ENCODE peak calls at places on chromosomes 5 and 9, in nine cellular contexts. One of them, this sample, is unnamed.
A peak's percentile ranks its signal among the peaks of the same experiment; 100 is the strongest.

GRCh38 chr9:78707080-78707479 is 410.2 kb downstream of the PSAT1 start:
- DNase-seq in astrocyte: no peak
- DNase-seq in GOT3: no peak
- DNase-seq in nephron progenitor cell: no peak
- DNase-seq in pancreas: no peak
- DNase-seq in head of caudate nucleus: no peak
- DNase-seq in T-helper 17 cell: no peak
- DNase-seq in neural crest cell: no peak
- DNase-seq in HTR-8/SVneo: no peak
- DNase-seq in this sample: no peak

GRCh38 chr9:81122749-81123148 is 566.6 kb downstream of the TLE1 start:
- DNase-seq in T-helper 17 cell: no peak
- DNase-seq in pancreas: no peak
- DNase-seq in neural crest cell: no peak
- DNase-seq in nephron progenitor cell: no peak
- DNase-seq in GOT3: no peak
- DNase-seq in HTR-8/SVneo: no peak
- DNase-seq in head of caudate nucleus: no peak
- DNase-seq in astrocyte: no peak
- DNase-seq in this sample: no peak

GRCh38 chr9:18610956-18611355 is 137.0 kb downstream of the ADAMTSL1 start:
- DNase-seq in pancreas: no peak
- DNase-seq in head of caudate nucleus: peak; percentile 30
- DNase-seq in nephron progenitor cell: no peak
- DNase-seq in astrocyte: no peak
- DNase-seq in T-helper 17 cell: no peak
- DNase-seq in HTR-8/SVneo: no peak
- DNase-seq in neural crest cell: no peak
- DNase-seq in GOT3: no peak
- DNase-seq in this sample: no peak

GRCh38 chr5:135398160-135398854 is 724 bp downstream of the MACROH2A1 start:
- DNase-seq in head of caudate nucleus: no peak
- DNase-seq in T-helper 17 cell: no peak
- DNase-seq in HTR-8/SVneo: no peak
- DNase-seq in nephron progenitor cell: peak; percentile 54
- DNase-seq in astrocyte: no peak
- DNase-seq in neural crest cell: peak; percentile 33
- DNase-seq in GOT3: no peak
- DNase-seq in pancreas: peak; percentile 45
- DNase-seq in this sample: peak; percentile 28

GRCh38 chr5:34626036-34626435 is 30.1 kb upstream of the RAI14 start:
- DNase-seq in head of caudate nucleus: no peak
- DNase-seq in HTR-8/SVneo: peak; percentile 65
- DNase-seq in T-helper 17 cell: no peak
- DNase-seq in GOT3: no peak
- DNase-seq in nephron progenitor cell: no peak
- DNase-seq in neural crest cell: no peak
- DNase-seq in astrocyte: peak; percentile 86
- DNase-seq in pancreas: no peak
- DNase-seq in this sample: no peak

GRCh38 chr9:89608646-89609335 is 4.0 kb downstream of the GADD45G start:
- DNase-seq in GOT3: no peak
- DNase-seq in T-helper 17 cell: no peak
- DNase-seq in nephron progenitor cell: no peak
- DNase-seq in head of caudate nucleus: no peak
- DNase-seq in neural crest cell: no peak
- DNase-seq in astrocyte: no peak
- DNase-seq in HTR-8/SVneo: no peak
- DNase-seq in pancreas: no peak
- DNase-seq in this sample: no peak

GRCh38 chr5:173671121-173671949 is 54.9 kb upstream of the BOD1 start:
- DNase-seq in neural crest cell: no peak
- DNase-seq in HTR-8/SVneo: no peak
- DNase-seq in head of caudate nucleus: peak; percentile 89
- DNase-seq in astrocyte: peak; percentile 22
- DNase-seq in T-helper 17 cell: no peak
- DNase-seq in pancreas: peak; percentile 65
- DNase-seq in GOT3: no peak
- DNase-seq in nephron progenitor cell: no peak
- DNase-seq in this sample: no peak

GRCh38 chr5:60487885-60488425 is 212.0 kb downstream of the DEPDC1B start:
- DNase-seq in neural crest cell: no peak
- DNase-seq in pancreas: no peak
- DNase-seq in HTR-8/SVneo: no peak
- DNase-seq in head of caudate nucleus: no peak
- DNase-seq in GOT3: no peak
- DNase-seq in nephron progenitor cell: no peak
- DNase-seq in T-helper 17 cell: no peak
- DNase-seq in astrocyte: no peak
- DNase-seq in this sample: no peak

GRCh38 chr5:74934949-74935751 is 69.0 kb upstream of the FAM169A start:
- DNase-seq in T-helper 17 cell: no peak
- DNase-seq in nephron progenitor cell: no peak
- DNase-seq in GOT3: no peak
- DNase-seq in HTR-8/SVneo: no peak
- DNase-seq in astrocyte: peak; percentile 39
- DNase-seq in pancreas: no peak
- DNase-seq in neural crest cell: no peak
- DNase-seq in head of caudate nucleus: no peak
- DNase-seq in this sample: no peak

GRCh38 chr5:178551059-178551458 is 39.1 kb downstream of the COL23A1 start:
- DNase-seq in neural crest cell: no peak
- DNase-seq in GOT3: no peak
- DNase-seq in HTR-8/SVneo: peak; percentile 49
- DNase-seq in astrocyte: peak; percentile 2
- DNase-seq in nephron progenitor cell: no peak
- DNase-seq in pancreas: no peak
- DNase-seq in head of caudate nucleus: no peak
- DNase-seq in T-helper 17 cell: no peak
- DNase-seq in this sample: no peak

GRCh38 chr5:93736284-93736683 is 5.1 kb downstream of the POU5F2 start:
- DNase-seq in neural crest cell: no peak
- DNase-seq in astrocyte: peak; percentile 9
- DNase-seq in T-helper 17 cell: no peak
- DNase-seq in pancreas: no peak
- DNase-seq in nephron progenitor cell: no peak
- DNase-seq in head of caudate nucleus: no peak
- DNase-seq in GOT3: no peak
- DNase-seq in HTR-8/SVneo: no peak
- DNase-seq in this sample: no peak

GRCh38 chr9:136010176-136010575 is 49.0 kb upstream of the UBAC1 start:
- DNase-seq in astrocyte: no peak
- DNase-seq in nephron progenitor cell: peak; percentile 7
- DNase-seq in T-helper 17 cell: no peak
- DNase-seq in GOT3: no peak
- DNase-seq in pancreas: no peak
- DNase-seq in head of caudate nucleus: no peak
- DNase-seq in HTR-8/SVneo: no peak
- DNase-seq in neural crest cell: no peak
- DNase-seq in this sample: no peak

GRCh38 chr9:134847752-134848432 is 32.7 kb upstream of the FCN2 start:
- DNase-seq in nephron progenitor cell: no peak
- DNase-seq in GOT3: no peak
- DNase-seq in head of caudate nucleus: no peak
- DNase-seq in astrocyte: no peak
- DNase-seq in pancreas: no peak
- DNase-seq in HTR-8/SVneo: no peak
- DNase-seq in neural crest cell: no peak
- DNase-seq in T-helper 17 cell: no peak
- DNase-seq in this sample: no peak

GRCh38 chr5:57937025-57937424 is 454.4 kb upstream of the ACTBL2 start:
- DNase-seq in pancreas: no peak
- DNase-seq in head of caudate nucleus: no peak
- DNase-seq in astrocyte: peak; percentile 31
- DNase-seq in neural crest cell: no peak
- DNase-seq in GOT3: no peak
- DNase-seq in HTR-8/SVneo: no peak
- DNase-seq in nephron progenitor cell: no peak
- DNase-seq in T-helper 17 cell: no peak
- DNase-seq in this sample: no peak

GRCh38 chr9:18478517-18479361 is 4.8 kb downstream of the ADAMTSL1 start:
- DNase-seq in GOT3: no peak
- DNase-seq in neural crest cell: no peak
- DNase-seq in nephron progenitor cell: no peak
- DNase-seq in T-helper 17 cell: no peak
- DNase-seq in head of caudate nucleus: no peak
- DNase-seq in pancreas: no peak
- DNase-seq in HTR-8/SVneo: peak; percentile 31
- DNase-seq in astrocyte: peak; percentile 94
- DNase-seq in this sample: no peak

GRCh38 chr9:114902773-114903589 is 27.4 kb downstream of the TNFSF8 start:
- DNase-seq in HTR-8/SVneo: no peak
- DNase-seq in T-helper 17 cell: no peak
- DNase-seq in head of caudate nucleus: no peak
- DNase-seq in nephron progenitor cell: no peak
- DNase-seq in astrocyte: no peak
- DNase-seq in pancreas: no peak
- DNase-seq in GOT3: no peak
- DNase-seq in neural crest cell: no peak
- DNase-seq in this sample: peak; percentile 79

GRCh38 chr5:141135030-141135717 is at the start of gene PCDHB5:
- DNase-seq in pancreas: no peak
- DNase-seq in head of caudate nucleus: no peak
- DNase-seq in HTR-8/SVneo: peak; percentile 72
- DNase-seq in neural crest cell: no peak
- DNase-seq in astrocyte: no peak
- DNase-seq in GOT3: no peak
- DNase-seq in T-helper 17 cell: no peak
- DNase-seq in nephron progenitor cell: peak; percentile 14
- DNase-seq in this sample: no peak

GRCh38 chr5:62127098-62127736 is 178.8 kb upstream of the KIF2A start:
- DNase-seq in nephron progenitor cell: no peak
- DNase-seq in T-helper 17 cell: no peak
- DNase-seq in head of caudate nucleus: no peak
- DNase-seq in pancreas: no peak
- DNase-seq in neural crest cell: no peak
- DNase-seq in GOT3: no peak
- DNase-seq in HTR-8/SVneo: no peak
- DNase-seq in astrocyte: no peak
- DNase-seq in this sample: no peak

GRCh38 chr5:173963107-173963506 is 25.9 kb upstream of the C5orf47 start:
- DNase-seq in pancreas: no peak
- DNase-seq in GOT3: no peak
- DNase-seq in neural crest cell: no peak
- DNase-seq in head of caudate nucleus: peak; percentile 59
- DNase-seq in T-helper 17 cell: no peak
- DNase-seq in astrocyte: peak; percentile 79
- DNase-seq in HTR-8/SVneo: peak; percentile 41
- DNase-seq in nephron progenitor cell: no peak
- DNase-seq in this sample: no peak

GRCh38 chr9:127548352-127548878 is 63.7 kb upstream of the STXBP1 start:
- DNase-seq in astrocyte: no peak
- DNase-seq in nephron progenitor cell: no peak
- DNase-seq in T-helper 17 cell: no peak
- DNase-seq in neural crest cell: no peak
- DNase-seq in GOT3: no peak
- DNase-seq in head of caudate nucleus: no peak
- DNase-seq in HTR-8/SVneo: no peak
- DNase-seq in pancreas: no peak
- DNase-seq in this sample: no peak

GRCh38 chr5:30804739-30805313 is 388.7 kb upstream of the CDH6 start:
- DNase-seq in T-helper 17 cell: no peak
- DNase-seq in GOT3: no peak
- DNase-seq in pancreas: no peak
- DNase-seq in HTR-8/SVneo: no peak
- DNase-seq in head of caudate nucleus: no peak
- DNase-seq in nephron progenitor cell: no peak
- DNase-seq in neural crest cell: no peak
- DNase-seq in astrocyte: peak; percentile 46
- DNase-seq in this sample: no peak

GRCh38 chr9:109441296-109441695 is 56.8 kb downstream of the PTPN3 start:
- DNase-seq in GOT3: no peak
- DNase-seq in astrocyte: no peak
- DNase-seq in T-helper 17 cell: no peak
- DNase-seq in neural crest cell: no peak
- DNase-seq in HTR-8/SVneo: no peak
- DNase-seq in pancreas: no peak
- DNase-seq in head of caudate nucleus: no peak
- DNase-seq in nephron progenitor cell: no peak
- DNase-seq in this sample: no peak

GRCh38 chr5:178215263-178216002 is 11.1 kb downstream of the HNRNPAB start:
- DNase-seq in pancreas: no peak
- DNase-seq in nephron progenitor cell: no peak
- DNase-seq in head of caudate nucleus: no peak
- DNase-seq in T-helper 17 cell: no peak
- DNase-seq in GOT3: no peak
- DNase-seq in HTR-8/SVneo: no peak
- DNase-seq in astrocyte: no peak
- DNase-seq in neural crest cell: no peak
- DNase-seq in this sample: no peak

GRCh38 chr5:89260254-89260653 is 377.3 kb upstream of the MEF2C start:
- DNase-seq in nephron progenitor cell: no peak
- DNase-seq in GOT3: no peak
- DNase-seq in astrocyte: peak; percentile 25
- DNase-seq in head of caudate nucleus: no peak
- DNase-seq in HTR-8/SVneo: no peak
- DNase-seq in pancreas: no peak
- DNase-seq in neural crest cell: no peak
- DNase-seq in T-helper 17 cell: no peak
- DNase-seq in this sample: no peak

GRCh38 chr9:82031538-82032280 is 43.1 kb downstream of the SPATA31D1 start:
- DNase-seq in GOT3: no peak
- DNase-seq in astrocyte: peak; percentile 82
- DNase-seq in nephron progenitor cell: no peak
- DNase-seq in head of caudate nucleus: peak; percentile 78
- DNase-seq in HTR-8/SVneo: peak; percentile 3
- DNase-seq in T-helper 17 cell: no peak
- DNase-seq in pancreas: peak; percentile 39
- DNase-seq in neural crest cell: no peak
- DNase-seq in this sample: no peak

GRCh38 chr5:122493776-122494518 is 181.9 kb downstream of the SNCAIP start:
- DNase-seq in pancreas: no peak
- DNase-seq in neural crest cell: no peak
- DNase-seq in HTR-8/SVneo: no peak
- DNase-seq in T-helper 17 cell: no peak
- DNase-seq in head of caudate nucleus: no peak
- DNase-seq in GOT3: no peak
- DNase-seq in nephron progenitor cell: no peak
- DNase-seq in astrocyte: no peak
- DNase-seq in this sample: no peak

GRCh38 chr9:89533396-89534187 is 35.7 kb upstream of the SEMA4D start:
- DNase-seq in pancreas: no peak
- DNase-seq in nephron progenitor cell: no peak
- DNase-seq in neural crest cell: no peak
- DNase-seq in astrocyte: no peak
- DNase-seq in HTR-8/SVneo: no peak
- DNase-seq in T-helper 17 cell: no peak
- DNase-seq in head of caudate nucleus: peak; percentile 60
- DNase-seq in GOT3: no peak
- DNase-seq in this sample: no peak

GRCh38 chr5:134793111-134793510 is 34.5 kb downstream of the DDX46 start:
- DNase-seq in HTR-8/SVneo: no peak
- DNase-seq in GOT3: no peak
- DNase-seq in T-helper 17 cell: no peak
- DNase-seq in nephron progenitor cell: no peak
- DNase-seq in neural crest cell: no peak
- DNase-seq in pancreas: no peak
- DNase-seq in astrocyte: no peak
- DNase-seq in head of caudate nucleus: no peak
- DNase-seq in this sample: no peak

GRCh38 chr9:126148523-126148870 is 178.1 kb upstream of the MVB12B start:
- DNase-seq in GOT3: no peak
- DNase-seq in nephron progenitor cell: no peak
- DNase-seq in neural crest cell: no peak
- DNase-seq in astrocyte: no peak
- DNase-seq in HTR-8/SVneo: no peak
- DNase-seq in T-helper 17 cell: no peak
- DNase-seq in head of caudate nucleus: no peak
- DNase-seq in pancreas: no peak
- DNase-seq in this sample: no peak

GRCh38 chr9:137836831-137837241 is 40.7 kb upstream of the CACNA1B start:
- DNase-seq in astrocyte: no peak
- DNase-seq in neural crest cell: no peak
- DNase-seq in nephron progenitor cell: peak; percentile 45
- DNase-seq in T-helper 17 cell: no peak
- DNase-seq in GOT3: no peak
- DNase-seq in HTR-8/SVneo: no peak
- DNase-seq in pancreas: no peak
- DNase-seq in head of caudate nucleus: no peak
- DNase-seq in this sample: no peak

GRCh38 chr5:133891390-133891789 is 77.0 kb downstream of the C5orf15 start:
- DNase-seq in T-helper 17 cell: no peak
- DNase-seq in head of caudate nucleus: no peak
- DNase-seq in astrocyte: no peak
- DNase-seq in HTR-8/SVneo: no peak
- DNase-seq in pancreas: no peak
- DNase-seq in neural crest cell: no peak
- DNase-seq in GOT3: no peak
- DNase-seq in nephron progenitor cell: no peak
- DNase-seq in this sample: no peak

This sample was measured in immature natural killer cell.